ENCODE peak calls at places on chromosomes 3 and 15, in six cellular contexts. V is astrocyte of the spinal cord, N is fibroblast of mammary gland, R is nephron progenitor cell, B is endodermal cell, O is WERI-Rb-1. Q is an unnamed sample.

GRCh38 chr15:43052860-43053259 is 53.0 kb downstream of the UBR1 start:
- DNase-seq in N (no peak), R (no peak), O (no peak), V (no peak), B (no peak), Q (no peak)

GRCh38 chr3:43247556-43248186 is 38.7 kb upstream of the SNRK start:
- DNase-seq in N (no peak), B (no peak), V (no peak), R (no peak), O (no peak), Q (no peak)

GRCh38 chr3:113291572-113291971 is 80.2 kb downstream of the BOC start:
- DNase-seq in O (no peak), B (no peak), V (no peak), R (no peak), N (no peak), Q (no peak)

GRCh38 chr3:133888739-133889340 is 6.8 kb downstream of the RAB6B start:
- DNase-seq in O (no peak), B (peak), N (no peak), R (no peak), V (no peak), Q (no peak)

GRCh38 chr3:182909318-182910040 is 70.9 kb downstream of the DCUN1D1 start:
- DNase-seq in V (peak), R (no peak), N (peak), O (no peak), B (no peak), Q (no peak)

GRCh38 chr3:67401911-67402310 is 252.5 kb downstream of the SUCLG2 start:
- DNase-seq in V (no peak), N (peak), B (no peak), O (no peak), R (no peak), Q (no peak)

GRCh38 chr3:158783051-158783450 is 18.8 kb upstream of the MFSD1 start:
- DNase-seq in B (no peak), V (no peak), O (no peak), R (no peak), N (no peak), Q (no peak)

GRCh38 chr15:71051539-71051938 is 63.7 kb upstream of the THSD4 start:
- DNase-seq in B (no peak), N (peak), R (no peak), V (peak), O (no peak), Q (no peak)

GRCh38 chr3:119557192-119557873 is 2.1 kb downstream of the CD80 start:
- DNase-seq in R (no peak), O (no peak), B (no peak), N (no peak), V (no peak), Q (no peak)

GRCh38 chr15:29822100-29822684 is at the start of gene TJP1:
- DNase-seq in B (peak), O (peak), R (peak), N (peak), V (peak), Q (peak)

GRCh38 chr15:46080018-46080417 is 445.2 kb downstream of the SQOR start:
- DNase-seq in N (no peak), V (peak), R (peak), B (peak), O (no peak), Q (no peak)

GRCh38 chr3:46239301-46239938 is 2.8 kb upstream of the CCR3 start:
- DNase-seq in N (peak), R (no peak), O (no peak), B (peak), V (no peak), Q (no peak)

GRCh38 chr3:51083490-51083889 is 301.6 kb upstream of the MANF start:
- DNase-seq in O (no peak), B (no peak), R (no peak), N (no peak), V (no peak), Q (no peak)

GRCh38 chr3:51082363-51082762 is 302.7 kb upstream of the MANF start:
- DNase-seq in N (no peak), R (no peak), O (no peak), V (no peak), B (no peak), Q (no peak)
- TF ChIP-seq CTCF in N (no peak), R (no peak), O (peak), V (no peak), B (peak), Q (no peak)

DNA sequence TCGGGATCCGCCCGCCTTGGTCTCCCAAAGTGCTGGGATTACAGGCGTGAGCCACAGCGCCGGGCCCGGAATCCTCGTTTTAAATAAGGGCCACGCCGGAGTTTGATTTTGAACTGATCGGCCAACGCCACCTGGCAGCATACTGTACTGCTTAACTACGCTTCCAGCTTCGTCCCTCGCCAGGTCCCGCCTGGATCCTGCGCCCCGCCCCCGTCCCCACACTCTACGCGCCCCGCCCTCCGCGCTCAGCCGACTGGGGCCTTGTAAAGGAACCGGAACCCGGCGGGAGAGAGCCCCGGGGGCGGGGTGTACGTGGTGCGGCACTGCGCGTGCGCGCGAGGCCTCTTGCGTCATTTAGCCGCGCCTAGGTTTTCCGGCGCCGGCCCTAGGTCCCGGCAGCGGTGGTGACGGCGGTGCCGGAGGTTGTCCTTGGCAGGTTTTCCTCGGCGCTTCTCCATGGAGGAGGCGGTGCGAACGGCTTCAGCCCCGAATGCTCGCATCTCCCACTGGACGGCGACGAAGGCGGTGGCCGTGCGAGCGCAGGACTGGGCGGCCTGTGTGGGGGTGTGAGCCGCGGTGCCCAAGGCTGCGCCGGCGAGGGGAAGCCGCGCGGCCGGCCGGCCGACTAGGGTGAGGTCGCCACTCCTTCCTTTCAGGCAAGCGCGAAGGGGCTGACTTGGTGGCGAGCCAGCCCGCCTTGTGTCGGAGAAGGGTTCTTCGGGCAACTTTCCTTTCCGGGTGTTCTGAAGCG is at the start of gene NIPA2:
- DNase-seq in B (peak), O (peak), N (peak), R (peak), V (peak), Q (peak)
- TF ChIP-seq CTCF in B (peak), O (no peak), N (no peak), R (no peak), V (no peak), Q (no peak)

DNA sequence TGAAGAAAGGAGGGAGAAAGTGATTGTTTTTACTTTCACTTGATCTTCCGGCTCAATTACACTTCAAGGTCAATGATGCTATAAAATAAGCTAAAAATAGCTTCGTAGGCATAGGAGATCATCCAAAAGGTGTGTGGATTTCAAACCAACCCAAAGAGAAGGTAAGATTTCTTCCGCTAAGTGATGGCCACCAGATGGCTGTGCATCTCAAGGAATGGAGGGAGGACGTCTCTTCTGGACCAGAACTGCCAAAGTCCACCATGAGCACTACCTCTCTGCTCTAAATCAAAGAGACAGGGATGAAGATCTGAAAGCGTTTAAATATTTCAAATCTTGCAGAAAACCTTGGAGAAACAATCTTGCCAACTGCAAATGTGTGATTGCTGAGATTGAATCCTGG is 199.1 kb upstream of the ZPLD1 start:
- DNase-seq in V (peak), O (peak), B (peak), R (no peak), N (peak), Q (no peak)
- TF ChIP-seq CTCF in V (peak), O (peak), B (peak), R (peak), N (peak), Q (no peak)

GRCh38 chr15:89556413-89557262 is 18.6 kb upstream of the TICRR start:
- DNase-seq in O (peak), B (peak), N (peak), R (peak), V (peak), Q (peak)
- TF ChIP-seq CTCF in O (peak), B (peak), N (peak), R (peak), V (peak), Q (peak)

DNA sequence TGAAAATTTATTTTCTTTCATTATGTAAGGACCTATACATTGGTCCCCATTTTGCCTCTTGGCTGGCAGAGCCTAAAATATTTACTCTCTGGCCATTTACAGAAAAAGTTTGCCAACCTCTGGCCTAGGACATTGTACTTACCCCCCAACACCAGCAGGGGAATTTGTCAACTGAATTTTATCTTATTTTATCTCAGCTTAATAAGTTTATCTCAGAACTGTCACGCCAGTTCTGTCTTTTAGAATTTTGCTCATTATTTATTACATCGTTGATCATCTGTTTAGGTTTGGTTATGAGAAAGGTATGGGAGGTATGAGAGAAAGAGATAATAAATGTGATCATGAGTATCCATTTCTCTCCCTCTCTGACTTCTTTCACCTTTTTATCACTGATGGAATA is 38.3 kb downstream of the CHD2 start:
- DNase-seq in R (no peak), N (no peak), O (no peak), V (no peak), B (no peak), Q (no peak)
- TF ChIP-seq CTCF in R (peak), N (peak), O (no peak), V (peak), B (peak), Q (peak)

DNA sequence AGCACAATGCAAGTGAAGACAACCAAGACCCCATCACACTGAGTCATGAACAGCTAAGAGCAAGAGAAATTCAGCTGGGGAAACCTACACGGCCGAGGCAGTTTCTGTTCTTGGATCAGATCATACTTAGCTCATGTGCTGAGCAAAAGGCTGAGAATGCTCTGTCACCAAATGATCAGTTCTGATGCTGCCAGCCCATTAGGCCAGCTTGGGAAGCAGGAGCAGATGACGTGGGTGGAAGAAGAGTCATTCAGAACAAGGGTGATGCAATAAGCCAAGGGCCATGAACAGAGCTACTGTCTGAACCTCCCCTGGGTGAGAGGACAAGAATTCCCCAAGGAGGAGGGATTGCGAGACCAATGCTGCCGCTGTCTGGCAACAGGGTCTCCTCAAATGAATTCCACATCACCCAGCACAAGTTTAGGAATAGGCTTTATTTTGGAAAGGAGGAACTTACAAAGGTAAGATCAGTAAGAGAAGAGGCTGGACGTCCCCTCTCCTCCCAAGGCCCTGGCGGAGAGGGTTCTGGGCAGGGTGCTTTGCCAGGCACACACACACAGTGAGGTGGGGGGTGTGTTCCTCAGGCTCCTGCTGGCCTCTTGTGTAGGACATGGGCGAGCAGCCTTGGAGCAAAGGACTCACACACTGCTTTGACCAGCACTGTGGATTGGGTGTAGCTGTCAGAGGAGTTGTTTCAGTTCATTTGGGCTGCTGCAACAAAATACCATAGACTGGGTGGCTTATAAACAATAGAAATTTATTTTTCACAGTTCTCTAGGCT is 65.6 kb upstream of the CTXND1 start:
- DNase-seq in V (peak), O (no peak), N (peak), R (no peak), B (no peak), Q (no peak)
- TF ChIP-seq CTCF in V (no peak), O (no peak), N (no peak), R (no peak), B (no peak), Q (no peak)

GRCh38 chr3:86180696-86181095 is 810.3 kb downstream of the VGLL3 start:
- DNase-seq in R (no peak), N (no peak), O (peak), V (peak), B (peak), Q (peak)
- TF ChIP-seq CTCF in R (peak), N (no peak), O (peak), V (no peak), B (peak), Q (peak)

GRCh38 chr3:185084883-185085282 is 68.0 kb downstream of the C3orf70 start:
- DNase-seq in V (no peak), O (peak), R (no peak), B (no peak), N (peak), Q (no peak)

GRCh38 chr3:185089343-185089742 is 63.5 kb downstream of the C3orf70 start:
- DNase-seq in O (no peak), V (peak), N (no peak), R (no peak), B (no peak), Q (no peak)

GRCh38 chr3:185094691-185095090 is 58.2 kb downstream of the C3orf70 start:
- DNase-seq in N (peak), R (no peak), V (no peak), B (no peak), O (peak), Q (no peak)

GRCh38 chr3:185087419-185087818 is 65.4 kb downstream of the C3orf70 start:
- DNase-seq in R (no peak), O (no peak), B (no peak), V (no peak), N (no peak), Q (no peak)

DNA sequence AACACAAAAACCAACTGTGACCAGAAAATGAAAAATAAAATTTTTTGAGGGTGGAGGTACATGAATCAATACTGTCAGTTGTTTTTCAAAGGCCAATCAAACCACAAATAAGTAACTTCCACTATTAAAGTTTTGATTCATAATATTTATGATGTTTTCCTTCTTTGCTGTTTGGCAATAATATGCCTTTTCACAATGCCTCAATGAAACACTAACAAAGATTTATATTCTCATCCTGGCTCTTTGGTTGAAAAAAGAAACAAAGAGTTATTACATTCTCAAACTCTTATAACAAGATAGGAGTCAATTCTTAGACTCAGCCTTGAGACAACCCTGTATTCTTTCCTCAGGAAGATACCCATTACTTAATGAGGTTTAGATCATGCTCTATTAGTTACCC is 63.1 kb downstream of the C3orf70 start:
- DNase-seq in R (no peak), O (no peak), B (no peak), N (no peak), V (no peak), Q (no peak)
- TF ChIP-seq CTCF in R (no peak), O (no peak), B (no peak), N (no peak), V (no peak), Q (no peak)

GRCh38 chr3:64578797-64579196 is 109.0 kb downstream of the ADAMTS9 start:
- DNase-seq in R (no peak), V (no peak), B (no peak), O (no peak), N (no peak), Q (no peak)
- TF ChIP-seq CTCF in R (no peak), V (no peak), B (no peak), O (no peak), N (no peak), Q (no peak)